ENCODE peak calls at places on chromosomes 6 and 20, in six cellular contexts. One of them, this sample, is unnamed.

GRCh38 chr6:40997256-40997957 is 41.6 kb downstream of the UNC5CL start:
- DNase-seq in psoas muscle: no peak
- DNase-seq in endothelial cell: peak
- DNase-seq in GM20000: no peak
- DNase-seq in spleen: no peak
- DNase-seq in GM12865: no peak
- DNase-seq in this sample: no peak

GRCh38 chr6:40755046-40755681 is 168.0 kb upstream of the LRFN2 start:
- DNase-seq in psoas muscle: no peak
- DNase-seq in endothelial cell: no peak
- DNase-seq in GM20000: no peak
- DNase-seq in spleen: no peak
- DNase-seq in GM12865: no peak
- DNase-seq in this sample: no peak

GRCh38 chr6:89951574-89952360 is 57.5 kb downstream of the GJA10 start:
- DNase-seq in psoas muscle: no peak
- DNase-seq in endothelial cell: no peak
- DNase-seq in GM20000: no peak
- DNase-seq in spleen: no peak
- DNase-seq in GM12865: no peak
- DNase-seq in this sample: no peak

GRCh38 chr6:39178235-39178634 is 51.0 kb downstream of the KCNK5 start:
- DNase-seq in psoas muscle: no peak
- DNase-seq in endothelial cell: no peak
- DNase-seq in GM20000: no peak
- DNase-seq in spleen: no peak
- DNase-seq in GM12865: no peak
- DNase-seq in this sample: no peak

GRCh38 chr20:2327620-2328555 is 32.1 kb downstream of the TGM3 start:
- DNase-seq in psoas muscle: no peak
- DNase-seq in endothelial cell: no peak
- DNase-seq in GM20000: no peak
- DNase-seq in spleen: no peak
- DNase-seq in GM12865: no peak
- DNase-seq in this sample: no peak

GRCh38 chr6:41335943-41336342 is 535 bp downstream of the NCR2 start:
- DNase-seq in psoas muscle: no peak
- DNase-seq in endothelial cell: no peak
- DNase-seq in GM20000: no peak
- DNase-seq in spleen: no peak
- DNase-seq in GM12865: no peak
- DNase-seq in this sample: peak

GRCh38 chr6:25485820-25486559 is 166.0 kb upstream of the SCGN start:
- DNase-seq in psoas muscle: no peak
- DNase-seq in endothelial cell: no peak
- DNase-seq in GM20000: no peak
- DNase-seq in spleen: no peak
- DNase-seq in GM12865: no peak
- DNase-seq in this sample: no peak

GRCh38 chr6:116012471-116012949 is 48.2 kb downstream of the FRK start:
- DNase-seq in psoas muscle: no peak
- DNase-seq in endothelial cell: no peak
- DNase-seq in GM20000: no peak
- DNase-seq in spleen: no peak
- DNase-seq in GM12865: no peak
- DNase-seq in this sample: no peak

GRCh38 chr20:45904583-45905504 is 7.1 kb downstream of the PLTP start:
- DNase-seq in psoas muscle: peak
- DNase-seq in endothelial cell: no peak
- DNase-seq in GM20000: no peak
- DNase-seq in spleen: no peak
- DNase-seq in GM12865: no peak
- DNase-seq in this sample: no peak

GRCh38 chr6:165889636-165890403 is 226.8 kb upstream of the PDE10A start:
- DNase-seq in psoas muscle: no peak
- DNase-seq in endothelial cell: peak
- DNase-seq in GM20000: peak
- DNase-seq in spleen: no peak
- DNase-seq in GM12865: peak
- DNase-seq in this sample: peak

GRCh38 chr20:24812356-24812755 is 136.7 kb upstream of the CST7 start:
- DNase-seq in psoas muscle: no peak
- DNase-seq in endothelial cell: no peak
- DNase-seq in GM20000: no peak
- DNase-seq in spleen: peak
- DNase-seq in GM12865: no peak
- DNase-seq in this sample: no peak

GRCh38 chr20:37295001-37295400 is 5.5 kb downstream of the MANBAL start:
- DNase-seq in psoas muscle: no peak
- DNase-seq in endothelial cell: no peak
- DNase-seq in GM20000: no peak
- DNase-seq in spleen: no peak
- DNase-seq in GM12865: peak
- DNase-seq in this sample: no peak

DNA sequence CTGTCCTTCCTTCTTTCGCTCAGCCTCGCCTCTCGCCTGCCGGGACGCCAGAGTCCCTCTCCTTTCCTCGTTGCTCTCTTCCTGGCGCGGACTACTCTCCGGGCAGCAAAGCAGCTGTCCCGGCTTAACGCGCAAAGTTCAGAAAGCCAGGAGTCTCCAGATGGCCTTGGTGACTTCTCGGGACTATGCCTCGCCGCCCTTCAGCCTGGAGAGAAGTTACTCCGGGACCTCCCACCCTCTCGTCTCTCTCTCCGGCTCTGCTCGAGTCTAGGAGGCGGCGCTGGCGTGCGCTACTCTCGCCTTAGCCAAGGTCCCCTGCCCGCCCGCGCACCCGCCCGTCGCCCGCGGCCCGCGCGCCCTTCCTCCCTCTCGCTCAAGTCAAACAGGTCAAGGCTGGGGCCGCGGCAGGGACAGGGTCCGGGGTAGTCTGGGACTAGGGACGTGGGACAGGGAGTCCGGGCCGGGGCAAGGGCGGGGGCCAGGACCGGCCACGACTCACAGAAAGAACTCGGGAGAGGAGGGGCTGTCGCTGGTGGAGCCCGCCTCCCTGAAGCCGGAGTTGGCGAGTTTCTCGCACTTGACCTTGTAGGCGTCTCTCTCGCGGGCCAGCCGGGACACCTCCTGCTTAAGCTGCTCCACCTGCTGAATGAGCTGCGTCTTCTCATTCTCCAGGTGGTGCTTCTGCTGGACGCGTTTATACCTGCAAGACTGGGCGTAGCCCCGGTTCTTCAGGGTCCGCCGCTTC is 1.5 kb downstream of the MAFB start:
- DNase-seq in psoas muscle: peak
- DNase-seq in endothelial cell: peak
- DNase-seq in GM20000: no peak
- DNase-seq in spleen: peak
- DNase-seq in GM12865: no peak
- DNase-seq in this sample: no peak
- TF ChIP-seq CTCF in psoas muscle: no peak
- TF ChIP-seq CTCF in endothelial cell: no peak
- TF ChIP-seq CTCF in GM20000: no peak
- TF ChIP-seq CTCF in spleen: no peak
- TF ChIP-seq CTCF in GM12865: no peak
- TF ChIP-seq CTCF in this sample: no peak

DNA sequence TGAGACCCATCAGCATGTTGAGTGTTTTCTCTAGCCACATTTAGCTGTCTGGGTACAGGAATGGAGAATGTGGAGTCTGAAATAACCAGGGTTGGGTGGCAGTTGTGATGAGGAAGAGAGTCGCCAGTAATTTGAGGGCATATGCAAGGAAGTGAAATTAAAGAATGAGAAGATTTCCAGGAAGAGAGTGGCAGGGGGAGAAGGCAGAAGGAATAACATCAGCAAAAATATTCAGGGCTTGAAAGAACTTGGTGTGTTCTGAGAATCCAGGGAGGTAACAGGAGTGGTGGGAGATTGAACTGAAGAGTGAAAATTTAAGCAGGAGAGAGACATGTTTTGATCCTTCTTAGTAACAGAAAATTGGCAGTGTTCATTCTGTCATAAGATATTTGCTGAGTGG is 54.5 kb downstream of the PHF20 start:
- DNase-seq in psoas muscle: no peak
- DNase-seq in endothelial cell: no peak
- DNase-seq in GM20000: no peak
- DNase-seq in spleen: no peak
- DNase-seq in GM12865: no peak
- DNase-seq in this sample: no peak
- TF ChIP-seq CTCF in psoas muscle: no peak
- TF ChIP-seq CTCF in endothelial cell: no peak
- TF ChIP-seq CTCF in GM20000: no peak
- TF ChIP-seq CTCF in spleen: no peak
- TF ChIP-seq CTCF in GM12865: no peak
- TF ChIP-seq CTCF in this sample: no peak

GRCh38 chr6:84197708-84198107 is 29.7 kb downstream of the CEP162 start:
- DNase-seq in psoas muscle: no peak
- DNase-seq in endothelial cell: no peak
- DNase-seq in GM20000: no peak
- DNase-seq in spleen: no peak
- DNase-seq in GM12865: no peak
- DNase-seq in this sample: no peak
- TF ChIP-seq CTCF in psoas muscle: no peak
- TF ChIP-seq CTCF in endothelial cell: no peak
- TF ChIP-seq CTCF in GM20000: no peak
- TF ChIP-seq CTCF in spleen: no peak
- TF ChIP-seq CTCF in GM12865: no peak
- TF ChIP-seq CTCF in this sample: no peak

GRCh38 chr6:128437685-128438084 is 82.7 kb downstream of the PTPRK start:
- DNase-seq in psoas muscle: no peak
- DNase-seq in endothelial cell: no peak
- DNase-seq in GM20000: no peak
- DNase-seq in spleen: no peak
- DNase-seq in GM12865: no peak
- DNase-seq in this sample: no peak

GRCh38 chr6:128443553-128443952 is 76.8 kb downstream of the PTPRK start:
- DNase-seq in psoas muscle: no peak
- DNase-seq in endothelial cell: no peak
- DNase-seq in GM20000: no peak
- DNase-seq in spleen: no peak
- DNase-seq in GM12865: no peak
- DNase-seq in this sample: no peak

DNA sequence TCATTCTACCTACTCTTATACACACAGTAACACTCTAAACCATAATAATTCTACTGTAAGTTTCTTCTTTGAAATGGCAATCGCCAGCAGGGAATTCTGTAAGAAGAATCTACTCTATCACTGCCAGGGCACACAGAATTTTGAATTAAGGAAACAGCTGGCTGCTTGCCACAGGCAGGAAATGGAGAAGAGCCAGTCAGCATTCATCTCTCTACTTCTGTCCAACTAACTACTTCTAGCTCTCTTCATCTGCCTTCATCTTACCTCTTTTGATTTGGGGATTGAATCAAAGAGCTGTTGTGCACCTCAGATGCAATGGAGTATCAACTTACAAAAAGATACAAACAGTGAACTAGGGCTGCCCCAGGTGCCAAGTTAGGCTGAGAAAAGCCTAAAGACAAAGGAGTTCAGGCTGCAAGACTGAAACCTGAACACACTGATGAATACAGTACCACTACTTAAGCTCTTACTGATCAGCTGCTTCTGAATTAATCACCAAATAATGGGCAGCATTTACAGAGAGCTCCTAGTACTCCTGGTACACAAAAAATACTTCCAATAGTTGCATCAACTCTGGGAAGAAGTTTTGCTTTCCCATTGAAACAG is 82.0 kb downstream of the PTPRK start:
- DNase-seq in psoas muscle: no peak
- DNase-seq in endothelial cell: no peak
- DNase-seq in GM20000: no peak
- DNase-seq in spleen: no peak
- DNase-seq in GM12865: no peak
- DNase-seq in this sample: no peak
- TF ChIP-seq CTCF in psoas muscle: no peak
- TF ChIP-seq CTCF in endothelial cell: no peak
- TF ChIP-seq CTCF in GM20000: no peak
- TF ChIP-seq CTCF in spleen: no peak
- TF ChIP-seq CTCF in GM12865: no peak
- TF ChIP-seq CTCF in this sample: no peak

GRCh38 chr6:141969201-141969600 is 163.5 kb upstream of the GJE1 start:
- DNase-seq in psoas muscle: no peak
- DNase-seq in endothelial cell: no peak
- DNase-seq in GM20000: no peak
- DNase-seq in spleen: no peak
- DNase-seq in GM12865: no peak
- DNase-seq in this sample: no peak

GRCh38 chr6:141963543-141964295 is 169.0 kb upstream of the GJE1 start:
- DNase-seq in psoas muscle: no peak
- DNase-seq in endothelial cell: no peak
- DNase-seq in GM20000: no peak
- DNase-seq in spleen: no peak
- DNase-seq in GM12865: no peak
- DNase-seq in this sample: no peak

GRCh38 chr6:141965016-141965545 is 167.6 kb upstream of the GJE1 start:
- DNase-seq in psoas muscle: no peak
- DNase-seq in endothelial cell: no peak
- DNase-seq in GM20000: no peak
- DNase-seq in spleen: no peak
- DNase-seq in GM12865: no peak
- DNase-seq in this sample: no peak

GRCh38 chr6:141968632-141969031 is 164.1 kb upstream of the GJE1 start:
- DNase-seq in psoas muscle: no peak
- DNase-seq in endothelial cell: no peak
- DNase-seq in GM20000: no peak
- DNase-seq in spleen: no peak
- DNase-seq in GM12865: no peak
- DNase-seq in this sample: no peak
- TF ChIP-seq CTCF in psoas muscle: no peak
- TF ChIP-seq CTCF in endothelial cell: no peak
- TF ChIP-seq CTCF in GM20000: no peak
- TF ChIP-seq CTCF in spleen: no peak
- TF ChIP-seq CTCF in GM12865: no peak
- TF ChIP-seq CTCF in this sample: no peak

GRCh38 chr6:27720607-27721580 is 191.3 kb downstream of the OR2B2 start:
- DNase-seq in psoas muscle: no peak
- DNase-seq in endothelial cell: peak
- DNase-seq in GM20000: peak
- DNase-seq in spleen: no peak
- DNase-seq in GM12865: peak
- DNase-seq in this sample: peak
- TF ChIP-seq CTCF in psoas muscle: no peak
- TF ChIP-seq CTCF in endothelial cell: no peak
- TF ChIP-seq CTCF in GM20000: no peak
- TF ChIP-seq CTCF in spleen: no peak
- TF ChIP-seq CTCF in GM12865: no peak
- TF ChIP-seq CTCF in this sample: no peak

DNA sequence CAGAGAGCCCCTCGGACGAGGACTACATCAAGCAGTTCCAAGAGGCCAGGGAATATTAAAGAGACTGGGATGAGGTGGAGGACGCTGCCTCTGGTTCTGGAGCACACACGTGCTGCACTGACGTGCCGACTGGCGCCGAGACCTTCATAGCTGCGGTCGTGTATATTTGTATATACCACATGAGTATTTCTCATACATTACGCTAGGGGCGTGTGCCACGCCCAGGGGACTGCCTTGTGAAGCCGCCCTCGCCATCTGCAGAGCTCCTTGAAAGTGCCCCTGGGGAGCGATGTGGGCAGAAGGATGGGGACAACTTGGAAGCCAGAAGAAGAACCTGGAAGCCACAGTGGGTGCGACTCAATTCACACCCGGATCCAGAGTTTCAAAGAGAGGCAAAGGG is 78.3 kb downstream of the ISM1 start:
- DNase-seq in psoas muscle: no peak
- DNase-seq in endothelial cell: no peak
- DNase-seq in GM20000: no peak
- DNase-seq in spleen: no peak
- DNase-seq in GM12865: no peak
- DNase-seq in this sample: no peak
- TF ChIP-seq CTCF in psoas muscle: no peak
- TF ChIP-seq CTCF in endothelial cell: no peak
- TF ChIP-seq CTCF in GM20000: no peak
- TF ChIP-seq CTCF in spleen: no peak
- TF ChIP-seq CTCF in GM12865: no peak
- TF ChIP-seq CTCF in this sample: no peak